ENCODE peak calls at places on chromosomes 6 and 20, in four cellular contexts. I is OCI-LY7, A is C1 segment of cervical spinal cord, X is SHP77 treated with DMSO at 0.1 percent for 48 hours. G is an unnamed sample.

GRCh38 chr6:149179431-149179830 is 138.1 kb upstream of the TAB2 start:
- DNase-seq in I (no peak), A (no peak), X (no peak), G (no peak)

GRCh38 chr20:17688965-17689364 is 6.9 kb upstream of the RRBP1 start:
- DNase-seq in I (no peak), A (no peak), X (peak), G (no peak)

GRCh38 chr6:144335914-144336313 is 50.8 kb downstream of the UTRN start:
- DNase-seq in I (peak), A (no peak), X (no peak), G (peak)

GRCh38 chr6:157531986-157532365 is 151.0 kb downstream of the ZDHHC14 start:
- DNase-seq in I (no peak), A (no peak), X (no peak), G (no peak)

GRCh38 chr6:111715321-111715720 is 109.6 kb upstream of the TRAF3IP2 start:
- DNase-seq in I (no peak), A (peak), X (no peak), G (no peak)

GRCh38 chr6:5095236-5095635 is 10.1 kb downstream of the PPP1R3G start:
- DNase-seq in I (no peak), A (no peak), X (no peak), G (no peak)

GRCh38 chr6:2697291-2697690 is 53.4 kb downstream of the MYLK4 start:
- DNase-seq in I (no peak), A (no peak), X (no peak), G (no peak)

GRCh38 chr6:113361014-113361645 is 496.0 kb upstream of the MARCKS start:
- DNase-seq in I (no peak), A (no peak), X (no peak), G (peak)

GRCh38 chr6:30074331-30075093 is 1.1 kb downstream of the RNF39 start:
- DNase-seq in I (no peak), A (no peak), X (no peak), G (no peak)

GRCh38 chr6:1872649-1873131 is 263.0 kb downstream of the FOXC1 start:
- DNase-seq in I (no peak), A (no peak), X (no peak), G (no peak)

GRCh38 chr6:74366634-74367033 is 670.6 kb downstream of the CD109 start:
- DNase-seq in I (no peak), A (no peak), X (no peak), G (peak)

GRCh38 chr6:169839898-169840631 is 88.6 kb downstream of the ERMARD start:
- DNase-seq in I (no peak), A (no peak), X (no peak), G (no peak)

GRCh38 chr6:17863971-17864754 is 123.3 kb downstream of the KIF13A start:
- DNase-seq in I (no peak), A (no peak), X (no peak), G (peak)

G was measured in foreskin keratinocyte.